ENCODE peak calls at places on chromosomes 16 and 17, in five cellular contexts. One of them, this sample, is unnamed.

GRCh38 chr16:70805787-70806186 is 4.8 kb upstream of the VAC14 start:
- DNase-seq in HepG2: no peak
- DNase-seq in H1: no peak
- DNase-seq in GM12878: no peak
- DNase-seq in K562: no peak
- DNase-seq in this sample: no peak

GRCh38 chr17:46788796-46789195 is 29.7 kb downstream of the WNT3 start:
- DNase-seq in GM12878: no peak
- DNase-seq in K562: no peak
- DNase-seq in H1: no peak
- DNase-seq in HepG2: no peak
- DNase-seq in this sample: no peak

GRCh38 chr17:51748749-51749604 is 409.5 kb downstream of the CA10 start:
- DNase-seq in H1: no peak
- DNase-seq in K562: no peak
- DNase-seq in HepG2: no peak
- DNase-seq in GM12878: no peak
- DNase-seq in this sample: no peak

GRCh38 chr16:11742041-11742535 is 569 bp downstream of the TXNDC11 start:
- DNase-seq in K562: peak; percentile 53
- DNase-seq in HepG2: peak; percentile 32
- DNase-seq in H1: no peak
- DNase-seq in GM12878: no peak
- DNase-seq in this sample: no peak

GRCh38 chr16:18969050-18969854 is 14.5 kb upstream of the TMC7 start:
- DNase-seq in H1: peak; percentile 54
- DNase-seq in HepG2: peak; percentile 66
- DNase-seq in GM12878: peak; percentile 16
- DNase-seq in K562: peak; percentile 85
- DNase-seq in this sample: peak; percentile 58

GRCh38 chr17:79971651-79972050 is 64.0 kb downstream of the TBC1D16 start:
- DNase-seq in HepG2: no peak
- DNase-seq in K562: no peak
- DNase-seq in H1: no peak
- DNase-seq in GM12878: no peak
- DNase-seq in this sample: no peak

GRCh38 chr16:12201216-12201615 is 224.7 kb downstream of the SNX29 start:
- DNase-seq in H1: no peak
- DNase-seq in K562: no peak
- DNase-seq in HepG2: no peak
- DNase-seq in GM12878: no peak
- DNase-seq in this sample: no peak

GRCh38 chr17:21233581-21234337 is 19.5 kb downstream of the NATD1 start:
- DNase-seq in HepG2: no peak
- DNase-seq in GM12878: no peak
- DNase-seq in K562: no peak
- DNase-seq in H1: no peak
- DNase-seq in this sample: no peak

GRCh38 chr16:49634235-49635008 is 221.5 kb downstream of the ZNF423 start:
- DNase-seq in GM12878: no peak
- DNase-seq in H1: no peak
- DNase-seq in K562: no peak
- DNase-seq in HepG2: no peak
- DNase-seq in this sample: no peak

GRCh38 chr16:87812200-87812656 is 46.4 kb upstream of the KLHDC4 start:
- DNase-seq in H1: no peak
- DNase-seq in GM12878: no peak
- DNase-seq in K562: no peak
- DNase-seq in HepG2: peak; percentile 68
- DNase-seq in this sample: no peak

GRCh38 chr16:87409781-87410180 is 17.6 kb downstream of the MAP1LC3B start:
- DNase-seq in GM12878: no peak
- DNase-seq in HepG2: no peak
- DNase-seq in H1: no peak
- DNase-seq in K562: no peak
- DNase-seq in this sample: no peak

GRCh38 chr17:29178750-29179231 is 1.4 kb downstream of the MYO18A start:
- DNase-seq in H1: no peak
- DNase-seq in HepG2: peak; percentile 29
- DNase-seq in K562: no peak
- DNase-seq in GM12878: no peak
- DNase-seq in this sample: no peak

GRCh38 chr16:51129105-51129504 is 22.0 kb downstream of the SALL1 start:
- DNase-seq in K562: no peak
- DNase-seq in H1: no peak
- DNase-seq in GM12878: no peak
- DNase-seq in HepG2: no peak
- DNase-seq in this sample: no peak

GRCh38 chr17:78281249-78281865 is 49.9 kb downstream of the TMEM235 start:
- DNase-seq in GM12878: no peak
- DNase-seq in H1: no peak
- DNase-seq in HepG2: no peak
- DNase-seq in K562: no peak
- DNase-seq in this sample: no peak

GRCh38 chr16:86872833-86873232 is 294.5 kb downstream of the FOXL1 start:
- DNase-seq in HepG2: no peak
- DNase-seq in H1: no peak
- DNase-seq in GM12878: no peak
- DNase-seq in K562: no peak
- DNase-seq in this sample: no peak

GRCh38 chr17:78960945-78961344 is 18.8 kb downstream of the LGALS3BP start:
- DNase-seq in HepG2: peak; percentile 46
- DNase-seq in H1: no peak
- DNase-seq in GM12878: no peak
- DNase-seq in K562: no peak
- DNase-seq in this sample: no peak

GRCh38 chr16:1099224-1100083 is 3.4 kb upstream of the C1QTNF8 start:
- DNase-seq in H1: no peak
- DNase-seq in HepG2: no peak
- DNase-seq in K562: no peak
- DNase-seq in GM12878: no peak
- DNase-seq in this sample: no peak
- TF ChIP-seq CEBPB in H1: no peak
- TF ChIP-seq CEBPB in HepG2: no peak
- TF ChIP-seq CEBPB in K562: no peak
- TF ChIP-seq CEBPB in GM12878: no peak
- TF ChIP-seq CEBPB in this sample: no peak

DNA sequence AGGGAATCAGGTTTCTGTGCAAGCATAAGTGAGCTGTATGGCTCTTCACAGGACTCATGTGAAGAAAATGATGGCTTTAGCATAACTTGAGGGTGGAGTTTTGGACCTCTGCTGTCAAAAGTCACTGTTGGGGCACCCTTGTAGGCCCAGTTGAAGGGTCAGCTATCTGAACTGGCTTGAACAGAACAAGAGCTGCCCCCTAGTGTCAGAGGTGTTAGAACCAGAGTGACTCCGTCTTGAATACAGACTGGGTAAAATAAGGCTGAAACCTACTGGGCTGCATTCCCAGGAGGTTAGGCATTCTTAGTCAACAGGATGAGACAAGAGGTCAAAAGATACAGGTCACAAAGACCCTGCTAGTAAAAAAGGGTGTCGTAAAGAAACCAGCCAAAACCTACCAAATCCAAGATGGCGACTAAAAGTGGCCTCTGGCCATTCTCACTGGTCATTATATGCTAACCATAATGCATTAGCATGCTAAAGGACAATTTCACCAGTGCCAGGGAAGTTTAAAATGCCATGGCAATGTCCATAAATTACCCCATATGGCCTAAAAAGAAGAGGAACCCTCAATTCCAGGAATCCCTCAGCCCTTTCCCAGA is 484.0 kb upstream of the ERCC4 start:
- DNase-seq in H1: no peak
- DNase-seq in K562: no peak
- DNase-seq in HepG2: no peak
- DNase-seq in GM12878: no peak
- DNase-seq in this sample: no peak
- TF ChIP-seq ATF3 in H1: no peak
- TF ChIP-seq ATF3 in K562: no peak
- TF ChIP-seq ATF3 in HepG2: no peak
- TF ChIP-seq ATF3 in GM12878: no peak
- TF ChIP-seq ATF3 in this sample: no peak

GRCh38 chr16:30775381-30776099 is 11.5 kb downstream of the ZNF629 start:
- DNase-seq in H1: peak; percentile 78
- DNase-seq in K562: peak; percentile 93
- DNase-seq in HepG2: peak; percentile 83
- DNase-seq in GM12878: no peak
- DNase-seq in this sample: peak; percentile 24
- TF ChIP-seq EZH2 in H1: no peak
- TF ChIP-seq EZH2 in K562: no peak
- TF ChIP-seq EZH2 in HepG2: no peak
- TF ChIP-seq EZH2 in GM12878: no peak
- TF ChIP-seq EZH2 in this sample: no peak

DNA sequence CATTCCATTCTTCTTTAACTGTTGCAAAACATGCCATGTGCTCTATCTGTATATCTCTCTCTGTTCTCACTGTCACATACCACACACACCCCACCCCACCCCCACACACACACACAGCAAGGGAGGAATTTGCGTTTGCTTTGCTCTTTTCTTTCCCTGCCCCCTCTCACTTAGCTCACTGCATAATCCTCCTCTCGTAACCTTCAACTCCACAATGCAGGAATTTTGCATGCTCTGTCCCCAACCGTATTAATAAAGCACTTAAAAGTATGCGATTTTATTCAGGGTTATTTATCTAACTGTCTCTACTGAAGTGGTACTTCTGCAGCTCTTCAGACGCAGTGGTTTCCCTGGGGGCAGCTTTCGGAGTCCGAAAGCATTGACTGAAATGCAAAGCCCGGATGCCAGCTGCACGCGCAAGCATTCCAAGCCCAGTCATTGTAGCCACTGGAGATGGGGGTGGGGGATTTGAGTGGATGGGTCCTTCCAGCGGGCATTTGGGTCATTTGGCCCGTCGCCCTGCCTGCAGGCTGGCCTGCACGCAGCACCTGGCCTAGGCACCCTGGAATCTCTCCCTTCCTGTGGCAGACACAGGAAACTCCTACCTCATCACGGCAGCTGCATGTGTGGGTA is 105.3 kb upstream of the RBFOX1 start:
- DNase-seq in HepG2: no peak
- DNase-seq in GM12878: no peak
- DNase-seq in H1: peak; percentile 23
- DNase-seq in K562: no peak
- DNase-seq in this sample: no peak
- TF ChIP-seq CEBPB in HepG2: no peak
- TF ChIP-seq CEBPB in GM12878: no peak
- TF ChIP-seq CEBPB in H1: peak; percentile 34
- TF ChIP-seq CEBPB in K562: no peak
- TF ChIP-seq CEBPB in this sample: no peak

GRCh38 chr17:39073353-39073752 is 78.1 kb downstream of the PLXDC1 start:
- DNase-seq in GM12878: no peak
- DNase-seq in HepG2: no peak
- DNase-seq in K562: no peak
- DNase-seq in H1: no peak
- DNase-seq in this sample: no peak

GRCh38 chr17:39077874-39078273 is 73.6 kb downstream of the PLXDC1 start:
- DNase-seq in GM12878: no peak
- DNase-seq in HepG2: no peak
- DNase-seq in H1: no peak
- DNase-seq in K562: no peak
- DNase-seq in this sample: no peak

GRCh38 chr17:39071573-39071972 is 79.9 kb downstream of the PLXDC1 start:
- DNase-seq in K562: no peak
- DNase-seq in GM12878: no peak
- DNase-seq in H1: no peak
- DNase-seq in HepG2: no peak
- DNase-seq in this sample: no peak

GRCh38 chr17:39077252-39077651 is 74.2 kb downstream of the PLXDC1 start:
- DNase-seq in GM12878: no peak
- DNase-seq in K562: no peak
- DNase-seq in HepG2: no peak
- DNase-seq in H1: no peak
- DNase-seq in this sample: no peak

DNA sequence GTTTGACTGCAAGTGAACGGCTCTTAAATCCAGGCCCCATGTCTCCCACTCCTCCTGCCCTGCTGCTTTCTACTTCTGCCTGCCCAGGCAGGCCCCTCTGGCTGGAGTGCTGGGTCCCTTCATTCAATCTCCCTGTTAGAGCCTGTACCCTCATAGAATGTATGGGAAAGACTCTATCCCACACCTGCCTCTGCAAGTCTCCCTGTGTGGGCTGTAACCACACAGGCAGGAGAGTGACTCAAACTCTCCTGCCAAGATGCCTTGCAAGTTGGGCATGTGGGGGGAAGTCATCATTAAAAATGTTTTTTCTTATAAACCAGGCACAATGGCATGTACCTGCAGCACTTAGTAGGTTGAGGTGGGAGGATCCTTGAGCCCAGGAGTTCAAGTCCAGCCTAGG is 77.5 kb downstream of the PLXDC1 start:
- DNase-seq in HepG2: no peak
- DNase-seq in K562: no peak
- DNase-seq in H1: no peak
- DNase-seq in GM12878: no peak
- DNase-seq in this sample: no peak
- TF ChIP-seq ATF3 in HepG2: no peak
- TF ChIP-seq ATF3 in K562: no peak
- TF ChIP-seq ATF3 in H1: no peak
- TF ChIP-seq ATF3 in GM12878: no peak
- TF ChIP-seq ATF3 in this sample: no peak

DNA sequence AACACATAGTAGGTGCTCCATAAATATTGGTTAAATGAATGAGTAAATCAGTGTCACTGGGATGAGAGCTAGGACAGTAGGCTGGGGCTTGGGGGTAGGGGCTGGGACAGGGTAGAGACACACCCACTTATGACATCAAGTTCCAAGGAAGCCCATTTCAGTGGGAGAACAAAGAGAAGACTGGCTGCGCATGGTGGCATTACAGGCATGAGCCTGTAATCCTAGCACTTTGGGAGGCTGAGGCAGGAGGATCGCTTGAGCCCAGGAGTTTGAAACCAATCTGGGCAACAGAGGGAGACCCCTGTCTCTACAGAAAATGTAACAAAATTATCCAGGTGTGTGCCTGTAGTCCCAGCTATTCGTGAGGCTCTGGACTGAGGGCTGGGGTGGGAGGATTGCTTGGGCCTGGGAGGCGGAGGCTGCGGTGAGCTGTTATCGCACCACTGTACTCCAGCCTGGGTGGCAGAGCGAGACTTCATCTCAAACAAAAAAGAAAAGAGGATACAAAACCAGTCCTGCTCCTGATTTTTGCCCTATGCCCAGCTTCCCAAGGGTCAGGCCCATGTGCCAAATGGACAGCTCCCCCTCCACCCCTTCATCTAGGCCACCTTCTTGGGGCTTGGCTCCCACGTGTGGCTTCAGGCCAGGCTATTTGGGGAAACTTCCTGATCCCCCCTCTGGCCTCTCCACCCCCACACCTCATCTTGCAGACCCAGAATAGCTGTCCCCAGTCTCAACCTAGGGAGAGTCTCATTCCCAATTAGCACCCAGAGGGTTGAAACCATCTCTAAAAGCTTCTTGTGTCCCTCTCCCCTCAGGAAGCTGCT is 7.1 kb downstream of the ZNF385C start:
- DNase-seq in HepG2: no peak
- DNase-seq in GM12878: no peak
- DNase-seq in K562: no peak
- DNase-seq in H1: no peak
- DNase-seq in this sample: no peak
- TF ChIP-seq EZH2 in HepG2: no peak
- TF ChIP-seq EZH2 in GM12878: no peak
- TF ChIP-seq EZH2 in K562: no peak
- TF ChIP-seq EZH2 in H1: no peak
- TF ChIP-seq EZH2 in this sample: no peak

GRCh38 chr17:62804822-62805221 is 3.3 kb downstream of the MARCHF10 start:
- DNase-seq in H1: no peak
- DNase-seq in GM12878: no peak
- DNase-seq in K562: no peak
- DNase-seq in HepG2: no peak
- DNase-seq in this sample: no peak
- TF ChIP-seq CEBPB in H1: no peak
- TF ChIP-seq CEBPB in GM12878: no peak
- TF ChIP-seq CEBPB in K562: peak; percentile 4
- TF ChIP-seq CEBPB in HepG2: no peak
- TF ChIP-seq CEBPB in this sample: no peak